ENCODE peak calls at places on chromosome 22, in six cellular contexts. Y is brain microvascular endothelial cell, P is nephron progenitor cell, Q is OCI-LY7, S is fibroblast of mammary gland, V is natural killer cell. D is an unnamed sample.

GRCh38 chr22:17918840-17919239 is 105.5 kb downstream of the MICAL3 start:
- DNase-seq in Y (no peak), P (no peak), Q (no peak), S (no peak), V (no peak), D (no peak)

GRCh38 chr22:38068641-38069371 is 11.6 kb downstream of the PICK1 start:
- DNase-seq in Y (no peak), P (no peak), Q (no peak), S (no peak), V (no peak), D (no peak)

GRCh38 chr22:40634119-40634903 is 2.2 kb downstream of the MRTFA start:
- DNase-seq in Y (no peak), P (no peak), Q (no peak), S (no peak), V (no peak), D (no peak)

GRCh38 chr22:36612458-36612857 is 83.5 kb upstream of the EIF3D start:
- DNase-seq in Y (no peak), P (no peak), Q (no peak), S (peak), V (no peak), D (no peak)

GRCh38 chr22:46941958-46942815 is 179.7 kb downstream of the TBC1D22A start:
- DNase-seq in Y (no peak), P (no peak), Q (no peak), S (peak), V (no peak), D (no peak)

GRCh38 chr22:19941365-19942070 is at the start of the genes COMT and TXNRD2:
- DNase-seq in Y (peak), P (peak), Q (peak), S (peak), V (peak), D (peak)

GRCh38 chr22:42780070-42780540 is 59.4 kb upstream of the A4GALT start:
- DNase-seq in Y (peak), P (peak), Q (peak), S (peak), V (no peak), D (no peak)

GRCh38 chr22:49736538-49736937 is 91.1 kb downstream of the BRD1 start:
- DNase-seq in Y (no peak), P (no peak), Q (no peak), S (no peak), V (no peak), D (no peak)

GRCh38 chr22:20566420-20567260 is 59.2 kb downstream of the MED15 start:
- DNase-seq in Y (no peak), P (no peak), Q (no peak), S (peak), V (peak), D (no peak)

GRCh38 chr22:22406445-22406844 is 102.1 kb downstream of the ZNF280B start:
- DNase-seq in Y (no peak), P (no peak), Q (no peak), S (no peak), V (no peak), D (no peak)

GRCh38 chr22:43168416-43169309 is 17.3 kb downstream of the TSPO start:
- DNase-seq in Y (peak), P (no peak), Q (no peak), S (no peak), V (no peak), D (no peak)

GRCh38 chr22:44823396-44823795 is 71.0 kb downstream of the ARHGAP8 start:
- DNase-seq in Y (no peak), P (no peak), Q (no peak), S (no peak), V (no peak), D (no peak)

GRCh38 chr22:22591348-22592299 is 32.6 kb upstream of the PRAME start:
- DNase-seq in Y (no peak), P (no peak), Q (peak), S (peak), V (no peak), D (no peak)

GRCh38 chr22:49394116-49394785 is 433.4 kb downstream of the BRD1 start:
- DNase-seq in Y (no peak), P (no peak), Q (peak), S (no peak), V (no peak), D (no peak)

GRCh38 chr22:46537221-46537945 is at the start of gene CELSR1:
- DNase-seq in Y (no peak), P (peak), Q (no peak), S (no peak), V (no peak), D (no peak)

GRCh38 chr22:19386248-19386647 is 45.3 kb downstream of the HIRA start:
- DNase-seq in Y (no peak), P (no peak), Q (no peak), S (no peak), V (no peak), D (no peak)

DNA sequence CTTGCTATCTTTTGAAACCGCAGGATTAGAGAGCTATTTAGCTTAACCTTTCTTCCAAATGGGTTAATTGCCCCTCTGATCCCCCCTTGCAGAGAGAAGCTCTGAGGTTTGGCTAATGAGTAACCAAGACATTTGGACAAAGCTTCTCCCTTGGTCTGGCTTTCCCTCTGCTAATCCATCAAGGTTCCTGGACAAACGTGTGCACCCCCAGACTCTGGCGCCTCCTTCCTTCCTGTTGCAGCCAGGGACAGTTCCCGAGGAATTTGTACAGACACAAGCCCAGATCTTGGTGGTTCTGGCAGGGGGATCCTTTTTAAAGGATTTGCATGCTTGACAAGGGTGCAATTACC is 1.6 kb downstream of the KIAA1671 start:
- DNase-seq in Y (no peak), P (no peak), Q (no peak), S (no peak), V (no peak), D (no peak)
- TF ChIP-seq CTCF in Y (no peak), P (no peak), Q (no peak), S (no peak), V (no peak), D (no peak)

DNA sequence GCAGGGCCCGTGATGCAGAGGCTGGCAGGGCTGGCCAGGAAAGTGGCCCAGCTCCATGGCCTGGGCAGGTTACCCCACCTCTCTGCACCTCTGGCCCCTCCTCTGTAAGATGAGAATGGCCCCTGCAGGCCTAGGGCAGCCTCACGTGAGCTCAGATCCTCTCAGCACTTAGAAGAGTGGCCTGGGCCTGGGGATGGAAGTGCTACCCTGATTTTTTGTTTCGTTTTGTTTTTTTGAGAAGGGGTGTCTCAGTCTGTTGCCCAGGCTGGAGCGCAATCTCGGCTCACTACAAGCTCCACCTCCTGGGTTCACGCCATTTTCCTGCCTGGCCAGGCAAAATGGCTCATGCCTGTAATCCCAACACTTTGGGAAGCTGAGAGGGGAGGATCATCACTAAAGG is 982 bp downstream of the APOBEC3H start:
- DNase-seq in Y (no peak), P (no peak), Q (peak), S (no peak), V (no peak), D (no peak)
- TF ChIP-seq CTCF in Y (no peak), P (no peak), Q (no peak), S (no peak), V (no peak), D (no peak)

DNA sequence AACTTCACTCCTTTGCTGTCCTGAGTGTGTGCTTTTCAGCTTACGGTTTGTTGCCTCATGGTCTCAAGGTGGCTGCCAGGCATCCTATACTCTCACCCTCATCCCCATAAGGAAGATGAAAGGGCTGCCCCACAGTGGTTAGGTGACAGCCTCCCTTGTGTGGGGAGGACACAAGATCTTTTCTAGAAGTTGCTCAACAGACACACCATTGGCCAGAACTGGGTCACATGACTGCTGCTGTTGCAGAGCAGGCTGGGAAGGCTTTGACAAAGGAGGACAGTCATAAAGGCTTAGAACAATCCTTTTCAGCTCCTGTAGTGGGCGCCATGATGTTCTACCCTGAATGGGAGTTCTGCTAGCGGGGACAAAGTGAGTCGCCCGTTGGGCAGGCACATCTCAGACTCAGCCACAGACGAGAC is 69.7 kb upstream of the RASD2 start:
- DNase-seq in Y (peak), P (no peak), Q (no peak), S (peak), V (no peak), D (no peak)
- TF ChIP-seq CTCF in Y (peak), P (no peak), Q (peak), S (peak), V (no peak), D (no peak)

GRCh38 chr22:27747396-27748256 is 53.9 kb downstream of the MN1 start:
- DNase-seq in Y (no peak), P (no peak), Q (no peak), S (peak), V (no peak), D (no peak)
- TF ChIP-seq CTCF in Y (peak), P (no peak), Q (peak), S (peak), V (no peak), D (peak)

DNA sequence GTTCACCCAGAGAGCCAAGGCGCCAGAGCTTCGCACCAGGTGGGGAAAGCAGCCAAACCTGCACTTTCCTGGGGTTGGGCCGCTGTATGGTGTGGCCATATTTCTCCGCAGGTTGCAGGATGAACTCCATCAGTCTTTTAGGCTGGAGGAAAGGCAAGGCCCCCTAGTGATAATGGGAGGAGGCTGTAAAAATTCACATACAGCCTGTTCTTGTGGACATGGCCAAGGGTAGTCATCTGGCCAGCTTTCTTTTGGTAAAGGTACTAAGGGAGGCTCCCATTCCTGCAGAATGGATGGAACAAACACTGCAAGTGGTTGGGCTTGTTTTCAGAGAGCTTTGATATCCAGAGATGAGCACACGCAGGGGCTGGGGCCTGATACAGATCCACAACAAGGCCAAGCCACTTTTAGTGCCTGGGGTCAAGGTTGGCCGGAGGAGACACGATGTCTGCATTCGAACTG is 29.6 kb downstream of the C22orf31 start:
- DNase-seq in Y (no peak), P (no peak), Q (no peak), S (no peak), V (no peak), D (no peak)
- TF ChIP-seq CTCF in Y (peak), P (no peak), Q (no peak), S (peak), V (no peak), D (no peak)

GRCh38 chr22:30222321-30222720 is 24.2 kb downstream of the LIF start:
- DNase-seq in Y (no peak), P (no peak), Q (no peak), S (no peak), V (no peak), D (no peak)

GRCh38 chr22:30225220-30225922 is 21.2 kb downstream of the LIF start:
- DNase-seq in Y (no peak), P (no peak), Q (no peak), S (no peak), V (no peak), D (no peak)

GRCh38 chr22:30226192-30226832 is 20.2 kb downstream of the LIF start:
- DNase-seq in Y (no peak), P (no peak), Q (no peak), S (no peak), V (no peak), D (no peak)

GRCh38 chr22:30223303-30223702 is 23.3 kb downstream of the LIF start:
- DNase-seq in Y (no peak), P (no peak), Q (no peak), S (no peak), V (no peak), D (no peak)

GRCh38 chr22:30224161-30224857 is 22.2 kb downstream of the LIF start:
- DNase-seq in Y (no peak), P (no peak), Q (no peak), S (no peak), V (no peak), D (no peak)
- TF ChIP-seq CTCF in Y (peak), P (no peak), Q (no peak), S (no peak), V (no peak), D (no peak)